ENCODE peak calls at places on chromosome 10, in four cellular contexts. Z, S, W and O are unnamed samples.

GRCh38 chr10:121077331-121077730 is 226.2 kb downstream of the WDR11 start:
- DNase-seq in Z (no peak), S (no peak), W (peak; percentile 66), O (peak; percentile 31)

GRCh38 chr10:96910488-96911395 is 78.6 kb downstream of the LCOR start:
- DNase-seq in Z (peak; percentile 26), S (peak; percentile 24), W (peak; percentile 43), O (peak; percentile 51)

GRCh38 chr10:61096056-61096455 is 152.1 kb upstream of the RHOBTB1 start:
- DNase-seq in Z (no peak), S (no peak), W (no peak), O (no peak)

GRCh38 chr10:17257466-17258321 is 29.7 kb downstream of the VIM start:
- DNase-seq in Z (peak; percentile 67), S (peak; percentile 60), W (peak; percentile 85), O (peak; percentile 67)

GRCh38 chr10:88262591-88263234 is 320.4 kb downstream of the RNLS start:
- DNase-seq in Z (no peak), S (no peak), W (no peak), O (no peak)

GRCh38 chr10:73190188-73190587 is 22.3 kb downstream of the FAM149B1 start:
- DNase-seq in Z (no peak), S (no peak), W (no peak), O (no peak)

GRCh38 chr10:89209718-89210117 is 2.6 kb upstream of the CH25H start:
- DNase-seq in Z (no peak), S (no peak), W (no peak), O (no peak)

GRCh38 chr10:18608581-18608980 is 42.8 kb downstream of the NSUN6 start:
- DNase-seq in Z (no peak), S (no peak), W (no peak), O (no peak)

GRCh38 chr10:56351909-56352630 is 9.0 kb downstream of the ZWINT start:
- DNase-seq in Z (no peak), S (no peak), W (no peak), O (no peak)

GRCh38 chr10:132294561-132295320 is 13.0 kb downstream of the STK32C start:
- DNase-seq in Z (peak; percentile 64), S (no peak), W (no peak), O (no peak)

GRCh38 chr10:23063387-23064287 is 31.7 kb upstream of the MSRB2 start:
- DNase-seq in Z (no peak), S (no peak), W (no peak), O (peak; percentile 63)

GRCh38 chr10:27944005-27944404 is 54.9 kb downstream of the ODAD2 start:
- DNase-seq in Z (no peak), S (no peak), W (no peak), O (no peak)

GRCh38 chr10:103688451-103688850 is 166.9 kb downstream of the SH3PXD2A start:
- DNase-seq in Z (no peak), S (no peak), W (peak; percentile 56), O (no peak)

GRCh38 chr10:90930971-90931841 is 10.3 kb upstream of the ANKRD1 start:
- DNase-seq in Z (no peak), S (no peak), W (peak; percentile 67), O (peak; percentile 99)

GRCh38 chr10:110504111-110504735 is 6.5 kb downstream of the DUSP5 start:
- DNase-seq in Z (no peak), S (no peak), W (no peak), O (peak; percentile 81)

GRCh38 chr10:94461503-94461902 is 59.2 kb downstream of the TBC1D12 start:
- DNase-seq in Z (no peak), S (no peak), W (no peak), O (no peak)

GRCh38 chr10:89129850-89130396 is 77.2 kb downstream of the CH25H start:
- DNase-seq in Z (no peak), S (no peak), W (no peak), O (peak; percentile 92)

GRCh38 chr10:131211556-131211955 is 100.0 kb downstream of the TCERG1L start:
- DNase-seq in Z (no peak), S (no peak), W (no peak), O (no peak)

GRCh38 chr10:71868192-71868697 is 17.2 kb upstream of the PSAP start:
- DNase-seq in Z (no peak), S (no peak), W (peak; percentile 48), O (peak; percentile 93)

GRCh38 chr10:100510533-100511308 is 8.9 kb downstream of the SEC31B start:
- DNase-seq in Z (no peak), S (no peak), W (no peak), O (no peak)

GRCh38 chr10:78889536-78890063 is 179.2 kb upstream of the ZMIZ1 start:
- DNase-seq in Z (no peak), S (no peak), W (no peak), O (no peak)

GRCh38 chr10:110764378-110764777 is 107.3 kb upstream of the PDCD4 start:
- DNase-seq in Z (no peak), S (no peak), W (no peak), O (no peak)

GRCh38 chr10:73493781-73494180 is 2.0 kb downstream of the PPP3CB start:
- DNase-seq in Z (no peak), S (no peak), W (no peak), O (peak; percentile 71)

GRCh38 chr10:117677239-117677638 is 134.7 kb downstream of the EMX2 start:
- DNase-seq in Z (no peak), S (peak; percentile 48), W (no peak), O (no peak)

GRCh38 chr10:107415446-107415845 is 250.9 kb upstream of the SORCS1 start:
- DNase-seq in Z (no peak), S (no peak), W (no peak), O (no peak)

GRCh38 chr10:122835908-122836307 is 9.7 kb downstream of the CUZD1 start:
- DNase-seq in Z (no peak), S (no peak), W (no peak), O (no peak)

GRCh38 chr10:70331160-70331485 is 47.3 kb upstream of the NPFFR1 start:
- DNase-seq in Z (no peak), S (no peak), W (no peak), O (no peak)
- H2AFZ ChIP-seq in Z (no peak overlapping the region), S (no peak overlapping the region), W (no peak overlapping the region), O (no peak overlapping the region)

DNA sequence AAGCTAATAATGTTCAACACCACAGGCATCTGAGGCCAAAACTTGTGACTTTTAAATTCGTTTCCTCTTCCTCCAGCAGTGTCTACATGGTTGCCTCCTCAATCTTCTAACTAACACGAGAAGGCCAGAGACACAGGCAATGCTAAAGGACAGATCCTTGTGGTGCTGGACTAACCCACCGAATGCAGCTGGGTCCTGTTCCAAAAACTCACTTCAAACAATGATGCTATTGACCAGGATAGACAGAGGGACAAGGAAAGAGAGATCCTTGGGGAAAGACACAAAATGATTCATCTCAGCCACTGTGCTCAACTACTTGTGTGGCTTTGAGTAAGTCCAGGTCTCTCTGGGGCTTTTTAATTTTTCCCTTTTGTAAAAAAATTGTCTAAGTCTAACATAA is 107.6 kb downstream of the KCNMA1 start:
- DNase-seq in Z (no peak), S (no peak), W (no peak), O (no peak)
- H3K4me1 ChIP-seq in Z (peaks cover 11% of the 10 kb centered on the region), S (peaks cover 59% of the 10 kb centered on the region), W (peaks cover 14% of the 10 kb centered on the region), O (peaks cover 28% of the 10 kb centered on the region)

GRCh38 chr10:112184379-112184778 is 814 bp upstream of the GPAM start:
- DNase-seq in Z (no peak), S (no peak), W (no peak), O (no peak)
- H2AFZ ChIP-seq in Z (peak overlapping the region; percentile 77), S (no peak overlapping the region), W (peak overlapping the region; percentile 88), O (peak overlapping the region; percentile 21)

DNA sequence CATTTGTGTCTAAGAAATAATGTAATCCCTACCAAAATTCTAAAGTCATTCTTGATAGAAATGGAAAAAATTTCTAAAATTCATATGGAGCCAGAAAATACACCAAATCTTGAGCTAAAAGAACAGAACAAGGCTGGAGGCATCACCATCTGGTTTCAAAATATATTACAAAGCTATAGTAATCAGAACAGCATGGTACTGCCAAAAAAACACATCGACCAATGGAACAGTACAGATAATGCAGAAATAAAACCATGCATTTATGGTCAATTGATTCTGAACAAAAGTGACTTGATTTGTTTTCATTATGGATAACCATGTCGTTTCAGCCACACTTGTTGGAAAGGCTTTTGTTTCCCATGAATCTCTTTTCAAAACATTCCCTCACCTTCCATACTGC is 7.0 kb upstream of the WDFY4 start:
- DNase-seq in Z (no peak), S (no peak), W (no peak), O (no peak)
- H3K4me1 ChIP-seq in Z (no peaks in the 10 kb centered on the region), S (no peaks in the 10 kb centered on the region), W (no peaks in the 10 kb centered on the region), O (no peaks in the 10 kb centered on the region)

GRCh38 chr10:33114451-33114944 is 156.5 kb upstream of the ITGB1 start:
- DNase-seq in Z (no peak), S (no peak), W (no peak), O (peak; percentile 62)

GRCh38 chr10:33117816-33118215 is 159.8 kb upstream of the ITGB1 start:
- DNase-seq in Z (no peak), S (no peak), W (no peak), O (no peak)

GRCh38 chr10:33113111-33113856 is 155.3 kb upstream of the ITGB1 start:
- DNase-seq in Z (no peak), S (no peak), W (peak; percentile 26), O (peak; percentile 95)

GRCh38 chr10:33116293-33116697 is 158.3 kb upstream of the ITGB1 start:
- DNase-seq in Z (peak; percentile 40), S (peak; percentile 41), W (peak; percentile 58), O (peak; percentile 78)

DNA sequence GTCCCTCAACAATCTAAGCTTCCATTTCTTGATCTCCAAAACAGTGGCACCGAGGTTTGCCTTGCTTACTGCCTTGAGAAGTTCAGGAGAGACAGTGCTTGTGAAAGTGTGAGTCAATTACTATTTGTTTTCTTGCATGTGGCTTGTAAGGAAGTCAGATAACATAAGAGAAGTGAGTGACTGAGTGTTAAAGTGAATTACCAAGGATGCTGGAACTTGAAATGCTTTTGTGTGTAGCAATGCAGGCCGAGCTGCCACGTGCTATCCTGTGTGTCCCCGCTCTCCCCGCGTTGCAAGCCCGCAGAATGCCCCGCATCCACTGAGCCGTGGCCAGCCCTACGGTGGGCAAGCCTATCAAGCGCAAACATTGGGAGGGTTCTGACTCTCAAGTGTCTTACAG is 157.7 kb upstream of the ITGB1 start:
- DNase-seq in Z (no peak), S (no peak), W (no peak), O (no peak)
- H2AFZ ChIP-seq in Z (no peak overlapping the region), S (no peak overlapping the region), W (no peak overlapping the region), O (no peak overlapping the region)

DNA sequence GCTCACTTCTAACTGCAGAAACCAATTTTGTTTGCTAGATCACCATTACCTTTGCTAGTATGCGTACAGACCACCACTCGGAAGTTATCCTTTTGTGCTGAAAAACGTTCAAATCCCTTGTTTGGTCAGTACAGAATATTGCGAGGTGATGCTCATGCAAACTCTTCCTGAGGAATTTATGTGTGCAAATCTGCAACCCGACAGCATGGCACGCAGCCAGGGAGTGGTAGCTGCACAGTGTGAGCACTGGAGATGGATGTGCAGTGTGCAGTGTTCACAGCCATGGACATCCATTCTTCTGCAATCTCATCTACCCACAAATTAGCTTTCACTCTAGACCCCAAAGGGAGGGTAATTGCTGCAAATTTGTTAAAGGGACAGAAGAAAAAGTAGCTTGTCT is 72.3 kb downstream of the CACUL1 start:
- DNase-seq in Z (no peak), S (no peak), W (no peak), O (no peak)
- H3K4me1 ChIP-seq in Z (no peaks in the 10 kb centered on the region), S (no peaks in the 10 kb centered on the region), W (no peaks in the 10 kb centered on the region), O (no peaks in the 10 kb centered on the region)

GRCh38 chr10:29160110-29160669 is 128.7 kb upstream of the LYZL1 start:
- DNase-seq in Z (no peak), S (peak; percentile 77), W (no peak), O (peak; percentile 96)
- H2AFZ ChIP-seq in Z (no peak overlapping the region), S (peak overlapping the region; percentile 14), W (no peak overlapping the region), O (no peak overlapping the region)